ENCODE peak calls at places on chromosome 10, in ten cellular contexts. M is fibroblast of gingiva; E is EH; A is stimulated activated CD8-positive, alpha-beta memory T cell treated with anti-CD3 and anti-CD28 coated beads, Interleukin-4, amount 100 ng/mL, for 4 hours; O is NCI-H1105 treated with DMSO at 0.1 percent for 48 hours; X is effector CD4-positive, alpha-beta T cell; P is adrenal gland; V is activated CD4-positive, alpha-beta T cell treated with anti-CD3 and anti-CD28 coated beads, Interleukin-2, amount 10 ng/mL, durations not matched to agents 24 days and 14 days; Z is neural crest cell; J is stimulated activated CD4-positive, alpha-beta T cell treated with anti-CD3 and anti-CD28 coated beads, Interleukin-4, amount 100 ng/mL, for 1 hour. Y is an unnamed sample.

GRCh38 chr10:132743925-132744490 is 41.9 kb downstream of the NKX6-2 start:
- DNase-seq in M (no peak), E (peak), A (no peak), O (no peak), X (no peak), P (no peak), V (no peak), Z (no peak), J (no peak), Y (no peak)

GRCh38 chr10:103497161-103497915 is 3.8 kb downstream of the NEURL1 start:
- DNase-seq in M (no peak), E (no peak), A (no peak), O (no peak), X (no peak), P (no peak), V (no peak), Z (no peak), J (no peak), Y (no peak)

GRCh38 chr10:70145666-70146488 is 623 bp downstream of the TYSND1 start:
- DNase-seq in M (peak), E (peak), A (peak), O (peak), X (peak), P (peak), V (peak), Z (peak), J (peak), Y (no peak)

GRCh38 chr10:73161662-73162061 is 6.1 kb downstream of the ECD start:
- DNase-seq in M (no peak), E (no peak), A (no peak), O (no peak), X (no peak), P (no peak), V (no peak), Z (no peak), J (no peak), Y (no peak)

GRCh38 chr10:4686644-4686996 is 139.4 kb upstream of the AKR1E2 start:
- DNase-seq in M (no peak), E (peak), A (no peak), O (no peak), X (no peak), P (no peak), V (peak), Z (no peak), J (no peak), Y (no peak)

GRCh38 chr10:78178397-78178796 is 144.7 kb downstream of the RPS24 start:
- DNase-seq in M (no peak), E (no peak), A (no peak), O (no peak), X (no peak), P (no peak), V (no peak), Z (no peak), J (no peak), Y (no peak)

GRCh38 chr10:94299417-94299816 is 63.3 kb downstream of the NOC3L start:
- DNase-seq in M (peak), E (peak), A (no peak), O (no peak), X (no peak), P (no peak), V (peak), Z (no peak), J (no peak), Y (no peak)

GRCh38 chr10:3926268-3926667 is 141.3 kb upstream of the KLF6 start:
- DNase-seq in M (no peak), E (no peak), A (no peak), O (no peak), X (no peak), P (no peak), V (no peak), Z (no peak), J (no peak), Y (no peak)

GRCh38 chr10:2790437-2790836 is 276.9 kb upstream of the PFKP start:
- DNase-seq in M (no peak), E (no peak), A (no peak), O (no peak), X (no peak), P (no peak), V (no peak), Z (no peak), J (no peak), Y (no peak)

GRCh38 chr10:76309744-76310441 is 878.5 kb downstream of the LRMDA start:
- DNase-seq in M (peak), E (peak), A (no peak), O (no peak), X (no peak), P (peak), V (no peak), Z (no peak), J (no peak), Y (no peak)

GRCh38 chr10:78925800-78926319 is 142.9 kb upstream of the ZMIZ1 start:
- DNase-seq in M (peak), E (peak), A (no peak), O (no peak), X (no peak), P (peak), V (no peak), Z (no peak), J (no peak), Y (no peak)

GRCh38 chr10:115706482-115707076 is 566.4 kb downstream of the GFRA1 start:
- DNase-seq in M (peak), E (peak), A (no peak), O (peak), X (no peak), P (peak), V (no peak), Z (peak), J (no peak), Y (no peak)

GRCh38 chr10:110278562-110278961 is 26.2 kb downstream of the SMNDC1 start:
- DNase-seq in M (no peak), E (no peak), A (no peak), O (no peak), X (no peak), P (no peak), V (no peak), Z (no peak), J (no peak), Y (no peak)

GRCh38 chr10:113359664-113360063 is 193.2 kb upstream of the HABP2 start:
- DNase-seq in M (no peak), E (no peak), A (no peak), O (no peak), X (no peak), P (no peak), V (no peak), Z (no peak), J (no peak), Y (no peak)

GRCh38 chr10:48627984-48628609 is 23.2 kb upstream of the ARHGAP22 start:
- DNase-seq in M (peak), E (no peak), A (no peak), O (no peak), X (no peak), P (no peak), V (no peak), Z (no peak), J (no peak), Y (no peak)

GRCh38 chr10:11893749-11894278 is 70.7 kb downstream of the PROSER2 start:
- DNase-seq in M (no peak), E (no peak), A (no peak), O (no peak), X (no peak), P (no peak), V (no peak), Z (no peak), J (no peak), Y (no peak)